ENCODE peak calls at places on chromosomes 16 and 17, in seven cellular contexts. J is activated effector memory CD4-positive, alpha-beta T cell treated with Interleukin-2 at 50 U/mL for 16 hours; E is GF-D8; N is kidney epithelial cell; F is cardiac muscle cell; A is activated CD4-positive, alpha-beta memory T cell treated with anti-CD3 and anti-CD28 coated beads for 36 hours; U is activated naive CD4-positive, alpha-beta T cell. Y is an unnamed sample.
A peak's percentile ranks its signal among the peaks of the same experiment; 100 is the strongest.

GRCh38 chr17:30827082-30827481 is 2.6 kb upstream of the CRLF3 start:
- DNase-seq in J (no peak), E (no peak), N (no peak), F (no peak), A (no peak), U (no peak), Y (no peak)

GRCh38 chr17:3647769-3648540 is 11.4 kb downstream of the CTNS start:
- DNase-seq in J (no peak), E (no peak), N (no peak), F (peak; percentile 82), A (peak; percentile 71), U (no peak), Y (no peak)

GRCh38 chr17:14688134-14688533 is 387.3 kb downstream of the HS3ST3B1 start:
- DNase-seq in J (no peak), E (no peak), N (no peak), F (no peak), A (no peak), U (no peak), Y (no peak)

GRCh38 chr17:50127661-50128361 is 2.1 kb downstream of the SAMD14 start:
- DNase-seq in J (no peak), E (peak; percentile 54), N (no peak), F (no peak), A (no peak), U (no peak), Y (no peak)

GRCh38 chr17:37608369-37609169 is 649 bp downstream of the SYNRG start:
- DNase-seq in J (no peak), E (peak; percentile 23), N (no peak), F (peak; percentile 85), A (no peak), U (peak; percentile 23), Y (peak; percentile 2)

GRCh38 chr16:88482630-88483391 is 29.7 kb downstream of the ZFPM1 start:
- DNase-seq in J (no peak), E (no peak), N (no peak), F (no peak), A (no peak), U (no peak), Y (no peak)

GRCh38 chr17:18236494-18236893 is 11.1 kb downstream of the LLGL1 start:
- DNase-seq in J (no peak), E (no peak), N (no peak), F (no peak), A (no peak), U (no peak), Y (no peak)

GRCh38 chr16:67209565-67209964 is 10.6 kb downstream of the ELMO3 start:
- DNase-seq in J (no peak), E (no peak), N (no peak), F (no peak), A (no peak), U (no peak), Y (no peak)

GRCh38 chr17:21301593-21302550 is 17.4 kb downstream of the MAP2K3 start:
- DNase-seq in J (no peak), E (no peak), N (no peak), F (no peak), A (no peak), U (no peak), Y (no peak)

GRCh38 chr16:82055728-82056549 is 20.9 kb downstream of the HSD17B2 start:
- DNase-seq in J (no peak), E (no peak), N (no peak), F (no peak), A (no peak), U (no peak), Y (no peak)

GRCh38 chr17:64007838-64008282 is 9.7 kb downstream of the PRR29 start:
- DNase-seq in J (no peak), E (no peak), N (no peak), F (no peak), A (peak; percentile 6), U (no peak), Y (no peak)

GRCh38 chr17:31490991-31491793 is 99.7 kb downstream of the RAB11FIP4 start:
- DNase-seq in J (no peak), E (peak; percentile 1), N (no peak), F (no peak), A (no peak), U (no peak), Y (no peak)

GRCh38 chr16:49825006-49825405 is 30.9 kb downstream of the ZNF423 start:
- DNase-seq in J (no peak), E (no peak), N (no peak), F (no peak), A (no peak), U (no peak), Y (no peak)

Y was measured in activated T-helper 1 cell treated with Interleukin-2 at 50 U/mL for 16 hours.